ENCODE peak calls at places on chromosomes 2 and 18, in four cellular contexts. One of them, this sample, is unnamed.

GRCh38 chr2:121804340-121804739 is 48.9 kb downstream of the TSN start:
- DNase-seq in HTR-8/SVneo: no peak
- DNase-seq in COR-L47: peak
- DNase-seq in activated CD8-positive, alpha-beta memory T cell treated with anti-CD3 and anti-CD28 coated beads, Interleukin-2, amount 50 U/mL, for 48 hours: no peak
- DNase-seq in this sample: no peak

GRCh38 chr2:238688197-238689153 is 159.4 kb upstream of the TWIST2 start:
- DNase-seq in HTR-8/SVneo: no peak
- DNase-seq in COR-L47: no peak
- DNase-seq in activated CD8-positive, alpha-beta memory T cell treated with anti-CD3 and anti-CD28 coated beads, Interleukin-2, amount 50 U/mL, for 48 hours: no peak
- DNase-seq in this sample: no peak

GRCh38 chr18:68865021-68865420 is 67.1 kb downstream of the CCDC102B start:
- DNase-seq in HTR-8/SVneo: no peak
- DNase-seq in COR-L47: no peak
- DNase-seq in activated CD8-positive, alpha-beta memory T cell treated with anti-CD3 and anti-CD28 coated beads, Interleukin-2, amount 50 U/mL, for 48 hours: no peak
- DNase-seq in this sample: no peak

GRCh38 chr2:14778015-14778414 is 145.5 kb downstream of the LRATD1 start:
- DNase-seq in HTR-8/SVneo: no peak
- DNase-seq in COR-L47: no peak
- DNase-seq in activated CD8-positive, alpha-beta memory T cell treated with anti-CD3 and anti-CD28 coated beads, Interleukin-2, amount 50 U/mL, for 48 hours: no peak
- DNase-seq in this sample: peak

GRCh38 chr2:26043109-26043508 is 9.2 kb downstream of the RAB10 start:
- DNase-seq in HTR-8/SVneo: no peak
- DNase-seq in COR-L47: no peak
- DNase-seq in activated CD8-positive, alpha-beta memory T cell treated with anti-CD3 and anti-CD28 coated beads, Interleukin-2, amount 50 U/mL, for 48 hours: no peak
- DNase-seq in this sample: no peak

GRCh38 chr2:202172439-202173191 is 65.8 kb downstream of the SUMO1 start:
- DNase-seq in HTR-8/SVneo: no peak
- DNase-seq in COR-L47: no peak
- DNase-seq in activated CD8-positive, alpha-beta memory T cell treated with anti-CD3 and anti-CD28 coated beads, Interleukin-2, amount 50 U/mL, for 48 hours: no peak
- DNase-seq in this sample: no peak

GRCh38 chr2:71535526-71535925 is 82.2 kb downstream of the DYSF start:
- DNase-seq in HTR-8/SVneo: no peak
- DNase-seq in COR-L47: no peak
- DNase-seq in activated CD8-positive, alpha-beta memory T cell treated with anti-CD3 and anti-CD28 coated beads, Interleukin-2, amount 50 U/mL, for 48 hours: no peak
- DNase-seq in this sample: no peak

GRCh38 chr2:64819774-64820688 is 166.3 kb upstream of the SERTAD2 start:
- DNase-seq in HTR-8/SVneo: no peak
- DNase-seq in COR-L47: no peak
- DNase-seq in activated CD8-positive, alpha-beta memory T cell treated with anti-CD3 and anti-CD28 coated beads, Interleukin-2, amount 50 U/mL, for 48 hours: no peak
- DNase-seq in this sample: no peak

GRCh38 chr2:202479610-202480009 is 103.5 kb downstream of the BMPR2 start:
- DNase-seq in HTR-8/SVneo: no peak
- DNase-seq in COR-L47: no peak
- DNase-seq in activated CD8-positive, alpha-beta memory T cell treated with anti-CD3 and anti-CD28 coated beads, Interleukin-2, amount 50 U/mL, for 48 hours: no peak
- DNase-seq in this sample: no peak

GRCh38 chr18:29226201-29226600 is 1049.3 kb upstream of the CDH2 start:
- DNase-seq in HTR-8/SVneo: no peak
- DNase-seq in COR-L47: no peak
- DNase-seq in activated CD8-positive, alpha-beta memory T cell treated with anti-CD3 and anti-CD28 coated beads, Interleukin-2, amount 50 U/mL, for 48 hours: no peak
- DNase-seq in this sample: peak

GRCh38 chr2:437772-438393 is 150.0 kb upstream of the ALKAL2 start:
- DNase-seq in HTR-8/SVneo: no peak
- DNase-seq in COR-L47: peak
- DNase-seq in activated CD8-positive, alpha-beta memory T cell treated with anti-CD3 and anti-CD28 coated beads, Interleukin-2, amount 50 U/mL, for 48 hours: peak
- DNase-seq in this sample: peak

GRCh38 chr2:234496835-234497591 is at the start of gene ARL4C:
- DNase-seq in HTR-8/SVneo: peak
- DNase-seq in COR-L47: peak
- DNase-seq in activated CD8-positive, alpha-beta memory T cell treated with anti-CD3 and anti-CD28 coated beads, Interleukin-2, amount 50 U/mL, for 48 hours: peak
- DNase-seq in this sample: no peak

GRCh38 chr2:71299507-71299906 is 32.1 kb upstream of the ZNF638 start:
- DNase-seq in HTR-8/SVneo: peak
- DNase-seq in COR-L47: peak
- DNase-seq in activated CD8-positive, alpha-beta memory T cell treated with anti-CD3 and anti-CD28 coated beads, Interleukin-2, amount 50 U/mL, for 48 hours: no peak
- DNase-seq in this sample: no peak

GRCh38 chr2:189548686-189549439 is 31.7 kb downstream of the SLC40A1 start:
- DNase-seq in HTR-8/SVneo: no peak
- DNase-seq in COR-L47: no peak
- DNase-seq in activated CD8-positive, alpha-beta memory T cell treated with anti-CD3 and anti-CD28 coated beads, Interleukin-2, amount 50 U/mL, for 48 hours: no peak
- DNase-seq in this sample: no peak

GRCh38 chr18:39773656-39774055 is 2181.4 kb upstream of the PIK3C3 start:
- DNase-seq in HTR-8/SVneo: no peak
- DNase-seq in COR-L47: no peak
- DNase-seq in activated CD8-positive, alpha-beta memory T cell treated with anti-CD3 and anti-CD28 coated beads, Interleukin-2, amount 50 U/mL, for 48 hours: no peak
- DNase-seq in this sample: no peak

GRCh38 chr2:29655391-29656086 is 265.8 kb downstream of the ALK start:
- DNase-seq in HTR-8/SVneo: no peak
- DNase-seq in COR-L47: no peak
- DNase-seq in activated CD8-positive, alpha-beta memory T cell treated with anti-CD3 and anti-CD28 coated beads, Interleukin-2, amount 50 U/mL, for 48 hours: no peak
- DNase-seq in this sample: no peak

GRCh38 chr2:238097988-238098853 is 1.9 kb upstream of the ESPNL start:
- DNase-seq in HTR-8/SVneo: peak
- DNase-seq in COR-L47: no peak
- DNase-seq in activated CD8-positive, alpha-beta memory T cell treated with anti-CD3 and anti-CD28 coated beads, Interleukin-2, amount 50 U/mL, for 48 hours: peak
- DNase-seq in this sample: peak

GRCh38 chr18:21456428-21457178 is 143.9 kb downstream of the ESCO1 start:
- DNase-seq in HTR-8/SVneo: no peak
- DNase-seq in COR-L47: no peak
- DNase-seq in activated CD8-positive, alpha-beta memory T cell treated with anti-CD3 and anti-CD28 coated beads, Interleukin-2, amount 50 U/mL, for 48 hours: no peak
- DNase-seq in this sample: no peak

GRCh38 chr2:8174641-8175257 is 507.1 kb upstream of the ID2 start:
- DNase-seq in HTR-8/SVneo: no peak
- DNase-seq in COR-L47: no peak
- DNase-seq in activated CD8-positive, alpha-beta memory T cell treated with anti-CD3 and anti-CD28 coated beads, Interleukin-2, amount 50 U/mL, for 48 hours: no peak
- DNase-seq in this sample: no peak

GRCh38 chr2:58521803-58522602 is 280.9 kb upstream of the FANCL start:
- DNase-seq in HTR-8/SVneo: no peak
- DNase-seq in COR-L47: peak
- DNase-seq in activated CD8-positive, alpha-beta memory T cell treated with anti-CD3 and anti-CD28 coated beads, Interleukin-2, amount 50 U/mL, for 48 hours: no peak
- DNase-seq in this sample: no peak

GRCh38 chr18:41940506-41941215 is 14.4 kb upstream of the PIK3C3 start:
- DNase-seq in HTR-8/SVneo: peak
- DNase-seq in COR-L47: no peak
- DNase-seq in activated CD8-positive, alpha-beta memory T cell treated with anti-CD3 and anti-CD28 coated beads, Interleukin-2, amount 50 U/mL, for 48 hours: no peak
- DNase-seq in this sample: peak

GRCh38 chr18:32920796-32921787 is 148.3 kb upstream of the KLHL14 start:
- DNase-seq in HTR-8/SVneo: no peak
- DNase-seq in COR-L47: no peak
- DNase-seq in activated CD8-positive, alpha-beta memory T cell treated with anti-CD3 and anti-CD28 coated beads, Interleukin-2, amount 50 U/mL, for 48 hours: no peak
- DNase-seq in this sample: no peak

GRCh38 chr2:70906022-70906421 is 29.7 kb upstream of the ATP6V1B1 start:
- DNase-seq in HTR-8/SVneo: no peak
- DNase-seq in COR-L47: no peak
- DNase-seq in activated CD8-positive, alpha-beta memory T cell treated with anti-CD3 and anti-CD28 coated beads, Interleukin-2, amount 50 U/mL, for 48 hours: peak
- DNase-seq in this sample: no peak

GRCh38 chr2:98487806-98488189 is 43.1 kb downstream of the INPP4A start:
- DNase-seq in HTR-8/SVneo: no peak
- DNase-seq in COR-L47: no peak
- DNase-seq in activated CD8-positive, alpha-beta memory T cell treated with anti-CD3 and anti-CD28 coated beads, Interleukin-2, amount 50 U/mL, for 48 hours: no peak
- DNase-seq in this sample: peak

GRCh38 chr2:150450765-150451164 is 36.7 kb downstream of the RND3 start:
- DNase-seq in HTR-8/SVneo: no peak
- DNase-seq in COR-L47: no peak
- DNase-seq in activated CD8-positive, alpha-beta memory T cell treated with anti-CD3 and anti-CD28 coated beads, Interleukin-2, amount 50 U/mL, for 48 hours: no peak
- DNase-seq in this sample: peak

GRCh38 chr2:85524567-85524923 is 14.4 kb upstream of the MAT2A start:
- DNase-seq in HTR-8/SVneo: no peak
- DNase-seq in COR-L47: no peak
- DNase-seq in activated CD8-positive, alpha-beta memory T cell treated with anti-CD3 and anti-CD28 coated beads, Interleukin-2, amount 50 U/mL, for 48 hours: no peak
- DNase-seq in this sample: peak

GRCh38 chr2:209208211-209208610 is 215.6 kb upstream of the MAP2 start:
- DNase-seq in HTR-8/SVneo: peak
- DNase-seq in COR-L47: no peak
- DNase-seq in activated CD8-positive, alpha-beta memory T cell treated with anti-CD3 and anti-CD28 coated beads, Interleukin-2, amount 50 U/mL, for 48 hours: peak
- DNase-seq in this sample: peak

GRCh38 chr18:35810505-35810904 is 162.0 kb upstream of the RMP24 start:
- DNase-seq in HTR-8/SVneo: no peak
- DNase-seq in COR-L47: no peak
- DNase-seq in activated CD8-positive, alpha-beta memory T cell treated with anti-CD3 and anti-CD28 coated beads, Interleukin-2, amount 50 U/mL, for 48 hours: no peak
- DNase-seq in this sample: no peak

GRCh38 chr2:171923206-171923605 is 945 bp downstream of the HAT1 start:
- DNase-seq in HTR-8/SVneo: no peak
- DNase-seq in COR-L47: no peak
- DNase-seq in activated CD8-positive, alpha-beta memory T cell treated with anti-CD3 and anti-CD28 coated beads, Interleukin-2, amount 50 U/mL, for 48 hours: no peak
- DNase-seq in this sample: peak

GRCh38 chr2:109242654-109243331 is 113.8 kb downstream of the SH3RF3 start:
- DNase-seq in HTR-8/SVneo: peak
- DNase-seq in COR-L47: no peak
- DNase-seq in activated CD8-positive, alpha-beta memory T cell treated with anti-CD3 and anti-CD28 coated beads, Interleukin-2, amount 50 U/mL, for 48 hours: peak
- DNase-seq in this sample: peak

This sample was measured in PC-9.